ENCODE peak calls at places on chromosome 4, in eight cellular contexts. O is BJ, W is GM12865, P is fibroblast of mammary gland, C is MM.1S, Q is AG09309, Z is colonic mucosa, M is IMR-90. U is an unnamed sample.

GRCh38 chr4:81466841-81467671 is 4.7 kb downstream of the RASGEF1B start:
- DNase-seq in P (peak; percentile 68), Z (peak; percentile 94), O (no peak), C (peak; percentile 85), Q (no peak), M (peak; percentile 66), W (peak; percentile 72), U (peak; percentile 34)

GRCh38 chr4:8728536-8729407 is 136.2 kb downstream of the CPZ start:
- DNase-seq in Z (peak; percentile 12), M (no peak), P (no peak), O (no peak), W (no peak), Q (no peak), C (no peak), U (no peak)

GRCh38 chr4:8699063-8699385 is 106.5 kb downstream of the CPZ start:
- DNase-seq in P (no peak), M (no peak), O (no peak), W (no peak), C (no peak), Z (no peak), Q (no peak), U (no peak)

GRCh38 chr4:53844133-53844532 is 220.3 kb downstream of the CHIC2 start:
- DNase-seq in M (no peak), O (no peak), Q (no peak), Z (no peak), W (no peak), P (no peak), C (no peak), U (no peak)

GRCh38 chr4:148253748-148254147 is 188.5 kb downstream of the NR3C2 start:
- DNase-seq in Q (no peak), C (no peak), W (no peak), Z (no peak), M (no peak), O (no peak), P (no peak), U (no peak)

GRCh38 chr4:110292994-110293744 is 94.8 kb upstream of the ELOVL6 start:
- DNase-seq in W (no peak), Q (no peak), C (no peak), O (no peak), M (no peak), Z (no peak), P (no peak), U (no peak)

GRCh38 chr4:35247047-35247446 is 997.3 kb downstream of the ARAP2 start:
- DNase-seq in Q (no peak), Z (no peak), C (no peak), M (no peak), O (no peak), W (no peak), P (no peak), U (peak; percentile 85)

GRCh38 chr4:127470290-127470809 is 162.4 kb upstream of the INTU start:
- DNase-seq in P (no peak), Q (no peak), Z (no peak), W (no peak), M (no peak), C (no peak), O (no peak), U (no peak)

GRCh38 chr4:1503583-1504471 is 97.6 kb upstream of the NKX1-1 start:
- DNase-seq in C (no peak), O (no peak), W (no peak), P (no peak), Z (no peak), M (no peak), Q (no peak), U (no peak)

GRCh38 chr4:10664408-10664807 is 20.2 kb downstream of the CLNK start:
- DNase-seq in M (peak; percentile 87), Q (peak; percentile 57), C (no peak), O (peak; percentile 15), P (peak; percentile 92), Z (no peak), W (no peak), U (peak; percentile 90)

GRCh38 chr4:46270986-46271596 is 118.8 kb downstream of the GABRA2 start:
- DNase-seq in W (peak; percentile 35), C (peak; percentile 53), Z (no peak), M (peak; percentile 4), P (peak; percentile 26), O (no peak), Q (no peak), U (no peak)

GRCh38 chr4:23368081-23368697 is 521.7 kb downstream of the PPARGC1A start:
- DNase-seq in Z (peak; percentile 50), C (no peak), M (peak; percentile 1), W (no peak), P (no peak), Q (no peak), O (no peak), U (peak; percentile 25)

GRCh38 chr4:153535735-153536494 is 69.8 kb downstream of the TMEM131L start:
- DNase-seq in Q (no peak), W (no peak), O (peak; percentile 27), P (no peak), C (no peak), M (peak; percentile 22), Z (no peak), U (peak; percentile 58)
- TF ChIP-seq CTCF in Q (no peak), W (no peak), O (peak; percentile 9), P (no peak), C (no peak), M (no peak), Z (no peak), U (peak; percentile 9)

DNA sequence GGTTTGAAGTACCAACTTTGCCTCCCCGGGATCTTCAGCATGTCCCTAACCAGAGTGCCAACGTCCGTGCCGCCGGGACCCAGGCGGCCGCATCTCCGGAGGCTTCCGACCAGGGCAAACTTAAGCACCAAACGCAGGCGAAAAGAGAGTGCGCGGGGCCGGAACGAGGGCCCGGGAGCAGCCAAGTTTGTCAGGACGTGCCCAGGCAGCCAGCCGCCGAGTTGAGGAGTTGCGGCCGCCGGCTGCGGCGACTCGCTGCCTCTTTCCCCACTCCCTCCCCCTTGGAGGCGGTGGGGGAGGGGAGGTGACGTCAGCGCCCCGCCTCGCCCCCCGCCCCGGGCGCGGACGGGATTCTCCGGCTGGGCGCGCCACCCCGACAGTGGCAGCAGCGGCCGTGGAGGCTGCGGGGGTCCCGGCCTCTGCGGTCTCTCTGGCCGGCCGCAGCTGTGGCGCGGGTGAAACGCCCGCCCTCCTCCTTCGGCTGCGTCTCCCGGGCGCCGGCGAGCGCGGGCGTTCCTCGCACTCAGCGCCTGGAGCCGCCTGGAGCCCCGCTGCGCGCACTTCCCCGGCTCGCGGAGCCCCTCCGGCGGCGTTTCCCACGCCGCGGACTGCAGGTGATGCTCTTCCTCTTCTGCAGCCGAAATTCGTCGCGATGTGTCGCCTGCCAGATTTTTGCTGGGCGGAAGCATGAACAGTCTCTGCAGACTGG is 2.9 kb upstream of the FAT1 start:
- DNase-seq in Q (no peak), P (peak; percentile 61), M (peak; percentile 80), C (peak; percentile 62), Z (peak; percentile 88), O (no peak), W (no peak), U (peak; percentile 46)
- H3K4me3 ChIP-seq in Q (peak overlapping the region; percentile 97), P (peak overlapping the region; percentile 90), M (peak overlapping the region; percentile 89), C (peak overlapping the region; percentile 64), Z (peak overlapping the region; percentile 76), O (peak overlapping the region; percentile 83), W (no peak overlapping the region), U (peak overlapping the region; percentile 83)

GRCh38 chr4:108030332-108030731 is 40.6 kb downstream of the HADH start:
- DNase-seq in O (peak; percentile 16), W (peak; percentile 82), Z (peak; percentile 24), C (peak; percentile 88), M (peak; percentile 76), Q (peak; percentile 25), P (peak; percentile 78), U (no peak)
- TF ChIP-seq CTCF in O (peak; percentile 73), W (peak; percentile 64), Z (no peak), C (peak; percentile 87), M (peak; percentile 71), Q (peak; percentile 60), P (peak; percentile 56), U (peak; percentile 83)

DNA sequence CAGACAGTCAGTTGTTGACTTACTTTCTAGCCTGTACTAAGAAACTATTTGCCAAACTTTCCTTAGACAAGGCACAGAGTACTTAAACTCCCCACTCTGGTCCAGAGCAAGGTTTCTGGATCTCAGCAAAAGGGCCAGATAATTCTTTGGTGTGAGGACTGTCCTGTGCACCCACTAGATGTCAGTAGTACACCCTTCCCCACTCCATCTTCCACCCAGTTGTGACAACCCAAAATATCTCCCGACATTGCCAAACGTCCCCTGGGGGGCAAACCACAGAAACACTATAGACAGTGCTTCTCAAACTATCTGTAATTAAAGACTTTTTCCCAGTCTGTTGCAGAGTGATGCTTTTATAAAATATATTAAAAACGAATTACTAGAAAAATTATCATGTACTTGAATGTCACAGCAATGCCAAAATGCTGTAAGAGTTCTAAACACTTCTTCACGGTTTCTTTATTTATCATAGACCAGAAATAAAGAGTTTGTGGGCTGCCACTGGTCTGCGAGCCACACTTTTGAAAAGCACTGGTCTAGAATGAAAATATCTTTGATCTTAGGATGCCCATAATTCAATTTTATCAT is 203.5 kb downstream of the PRDM5 start:
- DNase-seq in W (peak; percentile 68), C (peak; percentile 87), Q (no peak), P (peak; percentile 60), Z (peak; percentile 25), O (no peak), M (peak; percentile 49), U (no peak)
- H3K4me3 ChIP-seq in W (no peak overlapping the region), C (peak overlapping the region; percentile 5), Q (no peak overlapping the region), P (no peak overlapping the region), Z (no peak overlapping the region), O (no peak overlapping the region), M (no peak overlapping the region), U (no peak overlapping the region)

DNA sequence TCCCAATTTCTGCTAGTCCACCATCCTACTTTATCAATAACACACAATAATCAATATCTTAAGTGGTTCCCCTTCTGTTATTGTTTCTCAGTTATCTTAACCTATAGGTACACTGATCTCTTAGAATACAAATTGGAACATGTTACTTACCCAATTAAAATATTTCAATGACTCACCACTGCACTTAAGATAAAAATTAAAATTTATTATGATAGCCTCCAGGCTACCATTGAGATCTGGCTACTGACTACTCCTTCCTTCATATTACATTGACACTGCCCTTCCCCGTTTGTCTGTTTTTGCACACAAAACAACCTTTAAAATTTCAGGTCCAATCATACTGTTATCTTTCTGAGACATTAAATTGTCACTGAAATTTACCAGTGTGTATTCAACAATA is 1074.7 kb downstream of the ADGRL3 start:
- DNase-seq in Q (no peak), W (no peak), M (no peak), C (no peak), P (no peak), Z (no peak), O (no peak), U (no peak)
- TF ChIP-seq CTCF in Q (no peak), W (no peak), M (no peak), C (no peak), P (no peak), Z (no peak), O (no peak), U (no peak)

DNA sequence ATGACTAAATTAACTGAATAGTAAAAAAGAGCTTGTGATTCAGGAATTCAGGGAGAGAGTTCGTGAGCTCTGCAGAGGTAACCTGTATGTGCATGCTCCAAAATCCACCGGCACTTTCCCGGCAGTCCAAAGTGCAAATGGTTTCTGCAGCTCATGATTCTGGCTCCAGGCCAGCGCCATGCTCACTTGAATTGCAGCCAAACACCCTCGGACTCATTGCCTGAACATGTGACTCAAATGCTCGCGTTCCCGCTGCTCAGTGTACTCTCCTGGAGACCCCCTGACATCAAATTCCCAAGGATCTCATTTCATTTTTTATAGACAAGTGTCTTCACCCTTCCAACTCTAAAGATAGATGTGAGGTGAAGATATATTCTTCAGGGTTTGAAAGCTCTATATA is 44.1 kb upstream of the SH3RF1 start:
- DNase-seq in W (no peak), Z (peak; percentile 97), M (peak; percentile 70), C (no peak), Q (no peak), O (no peak), P (peak; percentile 78), U (no peak)
- H3K4me3 ChIP-seq in W (no peak overlapping the region), Z (no peak overlapping the region), M (no peak overlapping the region), C (no peak overlapping the region), Q (no peak overlapping the region), O (no peak overlapping the region), P (no peak overlapping the region), U (no peak overlapping the region)

GRCh38 chr4:137069473-137069872 is 462.8 kb downstream of the PCDH18 start:
- DNase-seq in Q (no peak), Z (no peak), M (no peak), C (no peak), P (no peak), W (peak; percentile 4), O (no peak), U (no peak)
- TF ChIP-seq CTCF in Q (peak; percentile 6), Z (no peak), M (no peak), C (no peak), P (peak; percentile 14), W (no peak), O (peak; percentile 8), U (no peak)

U was measured in LNCaP clone FGC.